ENCODE peak calls at places on chromosomes 2 and 18, in four cellular contexts. I, O, A and L are unnamed samples.

GRCh38 chr2:131156452-131157149 is 51.5 kb downstream of the PLEKHB2 start:
- DNase-seq in I (no peak), O (peak; percentile 30), A (no peak), L (no peak)

GRCh38 chr18:63980896-63981454 is 11.1 kb downstream of the SERPINB8 start:
- DNase-seq in I (no peak), O (no peak), A (no peak), L (no peak)

GRCh38 chr2:207624170-207625013 is 802 bp downstream of the METTL21A start:
- DNase-seq in I (peak; percentile 78), O (peak; percentile 61), A (peak; percentile 53), L (no peak)

GRCh38 chr2:95272781-95273180 is 1.5 kb upstream of the PROM2 start:
- DNase-seq in I (no peak), O (no peak), A (no peak), L (no peak)

GRCh38 chr2:172398444-172398843 is 28.9 kb upstream of the ITGA6 start:
- DNase-seq in I (no peak), O (no peak), A (no peak), L (no peak)

GRCh38 chr2:159044804-159045286 is 76.4 kb downstream of the TANC1 start:
- DNase-seq in I (no peak), O (no peak), A (no peak), L (no peak)

GRCh38 chr2:238649123-238649522 is 198.8 kb upstream of the TWIST2 start:
- DNase-seq in I (no peak), O (no peak), A (no peak), L (no peak)

GRCh38 chr2:15259356-15259756 is 301.8 kb downstream of the NBAS start:
- DNase-seq in I (no peak), O (no peak), A (no peak), L (no peak)

GRCh38 chr2:71460595-71461303 is 7.4 kb downstream of the DYSF start:
- DNase-seq in I (no peak), O (no peak), A (no peak), L (peak; percentile 49)

DNA sequence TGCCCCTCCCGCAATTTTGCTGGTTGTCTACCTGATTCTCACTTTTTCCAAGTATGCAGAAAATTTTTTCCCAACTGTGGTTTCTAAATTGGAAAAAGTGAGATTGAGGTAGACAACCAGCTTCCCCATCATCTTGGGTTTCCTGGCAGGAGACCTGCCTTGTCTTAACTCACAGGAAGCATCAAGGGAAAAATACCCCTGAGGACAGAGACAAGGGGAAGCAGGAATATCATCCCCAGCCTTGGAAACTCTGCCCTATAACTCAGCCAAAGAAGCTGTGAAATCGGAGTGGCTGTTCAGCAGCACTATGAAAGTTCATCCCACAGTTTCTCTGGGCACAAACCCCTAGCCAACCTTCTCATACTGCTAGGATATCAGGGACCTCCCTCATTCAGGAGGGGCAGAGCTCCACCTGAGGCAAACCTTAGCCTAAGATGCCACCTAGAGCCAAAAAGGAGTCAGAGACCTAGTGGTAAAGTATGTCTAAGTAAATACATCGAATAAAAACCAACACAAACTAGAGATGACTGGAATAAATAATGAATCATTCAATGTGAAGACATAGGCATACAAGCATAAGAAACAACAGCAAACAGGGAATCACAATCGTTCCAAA is 68.2 kb downstream of the ZSWIM2 start:
- DNase-seq in I (peak; percentile 24), O (peak; percentile 26), A (no peak), L (no peak)
- TF ChIP-seq CTCF in I (peak; percentile 37), O (no peak), A (no peak), L (peak; percentile 52)

DNA sequence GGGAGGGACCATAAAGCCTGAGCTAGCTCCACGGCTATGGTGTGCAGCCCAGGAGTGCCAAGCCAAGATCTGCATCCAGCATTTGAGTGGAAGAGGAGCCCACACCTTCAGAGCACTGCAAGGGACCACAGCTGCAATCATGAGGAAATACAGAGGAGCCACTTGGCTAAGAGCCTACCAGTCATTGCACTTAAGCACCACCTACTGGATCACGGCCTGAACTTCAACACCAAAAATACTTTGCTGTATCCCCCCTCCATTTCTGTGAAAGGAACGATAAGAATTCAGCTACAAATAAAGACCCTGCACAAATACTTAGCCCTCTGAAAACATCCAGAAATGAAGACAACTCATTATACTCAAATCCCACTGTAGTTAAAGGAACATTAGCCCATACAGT is 545.3 kb downstream of the TSN start:
- DNase-seq in I (no peak), O (no peak), A (no peak), L (no peak)
- TF ChIP-seq CTCF in I (no peak), O (no peak), A (no peak), L (no peak)

GRCh38 chr2:54083440-54083839 is 32.0 kb upstream of the ACYP2 start:
- DNase-seq in I (no peak), O (no peak), A (no peak), L (no peak)

GRCh38 chr2:54085069-54085468 is 30.3 kb upstream of the ACYP2 start:
- DNase-seq in I (no peak), O (no peak), A (no peak), L (no peak)

GRCh38 chr2:54086157-54086556 is 29.3 kb upstream of the ACYP2 start:
- DNase-seq in I (no peak), O (no peak), A (no peak), L (no peak)

GRCh38 chr2:54083021-54083420 is 32.4 kb upstream of the ACYP2 start:
- DNase-seq in I (peak; percentile 13), O (no peak), A (no peak), L (no peak)

DNA sequence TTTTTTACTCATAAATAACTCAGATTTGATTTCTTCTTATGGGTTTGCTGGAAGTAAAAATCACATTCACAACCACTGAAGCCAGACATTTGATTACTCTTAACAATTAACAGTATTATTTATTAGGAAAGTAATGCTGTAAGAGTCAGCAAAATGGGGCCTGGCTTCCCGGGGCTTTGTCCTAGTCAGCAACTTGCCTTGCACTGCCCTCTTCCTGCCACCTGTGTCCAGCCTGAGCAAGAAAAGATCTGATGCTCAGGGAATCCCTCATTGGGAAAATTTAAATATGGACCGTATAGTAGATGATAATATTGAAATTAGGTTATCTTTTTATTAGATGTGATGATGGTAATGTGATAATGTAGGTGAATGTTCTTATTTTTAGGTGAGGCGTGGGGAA is 30.8 kb upstream of the ACYP2 start:
- DNase-seq in I (peak; percentile 20), O (peak; percentile 39), A (no peak), L (no peak)
- TF ChIP-seq CTCF in I (peak; percentile 36), O (no peak), A (no peak), L (peak; percentile 21)

GRCh38 chr2:161414015-161414384 is 2.1 kb upstream of the TBR1 start:
- DNase-seq in I (no peak), O (no peak), A (no peak), L (no peak)

GRCh38 chr2:161415041-161415440 is 1.1 kb upstream of the TBR1 start:
- DNase-seq in I (no peak), O (no peak), A (no peak), L (no peak)

GRCh38 chr2:161416294-161416632 is at the start of gene TBR1:
- DNase-seq in I (no peak), O (no peak), A (no peak), L (no peak)

GRCh38 chr2:161415467-161416293 is 417 bp upstream of the TBR1 start:
- DNase-seq in I (no peak), O (no peak), A (no peak), L (no peak)

DNA sequence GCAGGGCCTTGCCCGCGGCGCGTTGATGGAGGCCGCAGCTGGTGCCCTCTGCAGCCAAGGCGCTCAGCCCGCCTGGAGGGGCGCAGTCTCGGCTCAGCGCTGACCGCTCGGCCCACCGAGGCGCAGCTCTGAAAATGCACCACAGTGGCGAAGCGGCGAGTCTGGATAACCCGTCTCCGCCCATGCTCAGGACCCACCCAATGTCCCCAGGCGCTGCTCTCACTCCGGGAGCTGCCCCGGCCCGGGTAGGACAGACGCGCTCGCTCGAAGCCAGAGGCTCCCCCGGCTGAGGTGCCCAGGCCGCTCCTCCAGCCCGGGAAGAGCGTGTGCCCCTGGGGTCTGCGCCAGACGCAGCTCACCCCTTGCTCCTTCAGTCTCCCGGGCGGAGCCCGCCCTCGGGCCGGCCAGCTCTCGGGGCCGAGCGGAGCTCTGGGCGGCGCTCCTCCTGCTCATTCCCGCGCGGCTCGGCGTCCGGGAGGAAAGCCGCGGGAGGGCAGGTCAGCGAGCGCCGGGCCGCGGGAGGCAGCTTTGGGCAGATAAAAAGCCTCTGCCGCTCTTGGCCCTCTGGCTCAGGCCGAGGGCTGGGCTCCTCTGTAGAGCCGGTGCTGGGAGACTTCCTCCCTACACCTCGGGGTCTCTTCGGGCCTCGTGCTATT is 1.6 kb upstream of the TBR1 start:
- DNase-seq in I (peak; percentile 32), O (peak; percentile 51), A (no peak), L (no peak)
- TF ChIP-seq CTCF in I (no peak), O (no peak), A (no peak), L (no peak)

GRCh38 chr2:41216978-41217377 is 765.1 kb upstream of the SLC8A1 start:
- DNase-seq in I (no peak), O (no peak), A (no peak), L (no peak)

DNA sequence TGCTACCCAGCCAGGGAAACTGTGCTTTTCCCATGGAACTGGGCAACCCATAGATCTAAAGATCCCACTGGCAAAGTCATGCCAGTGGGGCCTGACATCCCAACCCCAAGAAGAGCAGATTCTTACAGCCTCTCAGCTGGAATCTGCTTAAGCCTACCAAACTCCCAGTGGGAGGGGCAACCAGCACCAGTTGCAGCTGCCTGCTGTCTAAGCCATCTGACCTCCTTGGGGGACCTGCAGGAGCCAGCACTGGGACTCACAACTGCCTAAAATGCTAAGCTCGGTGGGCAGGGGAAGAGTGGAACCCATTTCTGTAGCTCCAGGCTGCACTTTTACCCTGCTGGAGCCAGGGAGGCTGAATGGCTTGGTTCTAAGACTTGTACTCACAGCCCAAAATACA is 770.7 kb upstream of the SLC8A1 start:
- DNase-seq in I (no peak), O (no peak), A (no peak), L (no peak)
- TF ChIP-seq CTCF in I (no peak), O (no peak), A (no peak), L (no peak)

DNA sequence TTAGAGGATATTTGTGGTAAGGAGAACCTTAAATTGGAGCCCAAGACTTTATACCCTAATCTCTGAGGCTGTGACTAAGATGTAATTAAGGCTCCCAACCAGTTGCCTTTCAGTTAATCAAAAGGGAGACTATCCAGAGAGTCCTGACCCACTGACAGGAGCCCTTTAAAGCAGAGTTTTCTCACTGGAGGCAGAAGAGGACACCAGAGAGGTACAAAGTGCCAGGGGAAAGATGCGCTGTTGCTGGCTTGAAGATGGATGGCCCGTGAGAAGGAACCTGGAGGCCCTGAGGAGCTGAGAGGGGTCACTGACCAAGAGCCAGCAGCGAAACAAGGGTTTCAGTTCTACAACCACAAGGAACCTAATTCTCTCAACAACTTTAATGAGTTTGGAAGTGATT is 137.3 kb downstream of the TMEM131 start:
- DNase-seq in I (no peak), O (no peak), A (no peak), L (no peak)
- TF ChIP-seq CTCF in I (no peak), O (no peak), A (no peak), L (no peak)

DNA sequence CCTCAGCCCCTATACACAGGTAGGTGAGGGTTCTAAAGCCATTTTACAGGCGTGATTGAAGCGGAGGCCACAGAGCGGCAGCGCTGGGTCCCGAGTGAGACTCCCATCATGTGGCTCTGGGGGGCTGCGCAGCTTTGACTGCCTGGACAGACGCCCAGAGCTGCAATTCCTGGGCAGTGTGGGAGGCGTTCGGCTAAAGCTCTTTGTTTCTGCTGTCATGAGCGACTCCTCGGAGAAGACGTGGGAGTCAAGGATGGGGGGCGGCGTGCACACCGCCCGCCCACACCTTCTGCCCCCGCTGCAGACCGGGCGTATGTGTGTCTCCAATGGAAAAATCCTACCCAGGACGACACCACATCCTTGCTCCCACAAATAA is 867 bp upstream of the LBH start:
- DNase-seq in I (peak; percentile 66), O (no peak), A (no peak), L (no peak)
- TF ChIP-seq CTCF in I (peak; percentile 27), O (no peak), A (no peak), L (no peak)